ENCODE peak calls at places on chromosomes 1 and 21, in six cellular contexts. L is activated naive CD4-positive, alpha-beta T cell; J is left ventricle myocardium superior; G is adrenal gland; Y is NCI-H524; S is T follicular helper cell. N is an unnamed sample.

GRCh38 chr1:24285231-24285630 is 33.9 kb upstream of the GRHL3 start:
- DNase-seq in L (no peak), J (no peak), G (no peak), Y (no peak), S (no peak), N (no peak)

GRCh38 chr1:178232949-178233348 is 139.0 kb downstream of the RASAL2 start:
- DNase-seq in L (no peak), J (no peak), G (no peak), Y (peak), S (no peak), N (no peak)

GRCh38 chr1:187306671-187307415 is 478.1 kb downstream of the PLA2G4A start:
- DNase-seq in L (no peak), J (no peak), G (no peak), Y (no peak), S (no peak), N (no peak)

GRCh38 chr1:119139393-119139792 is 1.1 kb downstream of the WARS2 start:
- DNase-seq in L (no peak), J (no peak), G (no peak), Y (peak), S (peak), N (no peak)

GRCh38 chr21:16040601-16041000 is 310.8 kb downstream of the USP25 start:
- DNase-seq in L (no peak), J (no peak), G (no peak), Y (no peak), S (no peak), N (no peak)

GRCh38 chr1:91774520-91775203 is 111.3 kb downstream of the TGFBR3 start:
- DNase-seq in L (no peak), J (no peak), G (no peak), Y (no peak), S (no peak), N (no peak)

GRCh38 chr1:168556647-168557046 is 12.8 kb upstream of the XCL2 start:
- DNase-seq in L (no peak), J (no peak), G (no peak), Y (no peak), S (no peak), N (no peak)

GRCh38 chr1:25771246-25772114 is 28.5 kb upstream of the SELENON start:
- DNase-seq in L (no peak), J (peak), G (peak), Y (peak), S (no peak), N (no peak)

GRCh38 chr1:174815036-174815435 is 184.7 kb upstream of the CACYBP start:
- DNase-seq in L (no peak), J (no peak), G (no peak), Y (no peak), S (no peak), N (no peak)

GRCh38 chr1:210692796-210693195 is 364.1 kb downstream of the HHAT start:
- DNase-seq in L (no peak), J (no peak), G (no peak), Y (peak), S (no peak), N (no peak)

GRCh38 chr1:29176567-29176966 is 5.1 kb downstream of the SRSF4 start:
- DNase-seq in L (no peak), J (no peak), G (no peak), Y (no peak), S (no peak), N (no peak)

GRCh38 chr1:37070126-37070525 is 35.8 kb upstream of the GRIK3 start:
- DNase-seq in L (no peak), J (no peak), G (no peak), Y (peak), S (no peak), N (no peak)

GRCh38 chr21:23394458-23394857 is 2212.8 kb downstream of the MRPL39 start:
- DNase-seq in L (no peak), J (no peak), G (no peak), Y (no peak), S (no peak), N (no peak)

GRCh38 chr1:219276029-219276738 is 102.5 kb downstream of the LYPLAL1 start:
- DNase-seq in L (no peak), J (no peak), G (no peak), Y (no peak), S (no peak), N (no peak)

GRCh38 chr21:43925096-43925481 is 60.1 kb downstream of the AGPAT3 start:
- DNase-seq in L (no peak), J (peak), G (no peak), Y (no peak), S (no peak), N (no peak)

GRCh38 chr1:25640646-25641328 is 24.2 kb downstream of the MAN1C1 start:
- DNase-seq in L (no peak), J (no peak), G (no peak), Y (no peak), S (no peak), N (no peak)

GRCh38 chr1:51331206-51332100 is 1.1 kb upstream of the TTC39A start:
- DNase-seq in L (no peak), J (no peak), G (peak), Y (peak), S (no peak), N (no peak)

GRCh38 chr1:223479718-223480425 is 86.7 kb downstream of the CCDC185 start:
- DNase-seq in L (no peak), J (no peak), G (no peak), Y (peak), S (no peak), N (no peak)

GRCh38 chr21:38824124-38824822 is 18.5 kb downstream of the ETS2 start:
- DNase-seq in L (no peak), J (no peak), G (no peak), Y (no peak), S (no peak), N (no peak)